ENCODE peak calls at places on chromosome 13, in four cellular contexts. One of them, this sample, is unnamed.

GRCh38 chr13:33016414-33017409 is at the start of gene KL:
- DNase-seq in skeletal muscle cell: no peak
- DNase-seq in A172: no peak
- DNase-seq in left lung: peak; percentile 46
- DNase-seq in this sample: no peak

GRCh38 chr13:95184317-95184716 is 116.9 kb downstream of the ABCC4 start:
- DNase-seq in skeletal muscle cell: no peak
- DNase-seq in A172: no peak
- DNase-seq in left lung: no peak
- DNase-seq in this sample: no peak

GRCh38 chr13:98182589-98182988 is 5.5 kb upstream of the RNF113B start:
- DNase-seq in skeletal muscle cell: no peak
- DNase-seq in A172: no peak
- DNase-seq in left lung: no peak
- DNase-seq in this sample: no peak

GRCh38 chr13:100710176-100710575 is 35.6 kb upstream of the TMTC4 start:
- DNase-seq in skeletal muscle cell: no peak
- DNase-seq in A172: no peak
- DNase-seq in left lung: no peak
- DNase-seq in this sample: no peak

GRCh38 chr13:31105020-31105800 is 56.5 kb downstream of the HSPH1 start:
- DNase-seq in skeletal muscle cell: no peak
- DNase-seq in A172: no peak
- DNase-seq in left lung: no peak
- DNase-seq in this sample: no peak

GRCh38 chr13:71685072-71685471 is 181.9 kb downstream of the DACH1 start:
- DNase-seq in skeletal muscle cell: no peak
- DNase-seq in A172: no peak
- DNase-seq in left lung: no peak
- DNase-seq in this sample: no peak

GRCh38 chr13:89812856-89813255 is 1534.6 kb upstream of the MIR17HG start:
- DNase-seq in skeletal muscle cell: no peak
- DNase-seq in A172: no peak
- DNase-seq in left lung: no peak
- DNase-seq in this sample: no peak

GRCh38 chr13:59086147-59086546 is 1077.6 kb downstream of the DIAPH3 start:
- DNase-seq in skeletal muscle cell: peak; percentile 25
- DNase-seq in A172: peak; percentile 88
- DNase-seq in left lung: no peak
- DNase-seq in this sample: no peak

GRCh38 chr13:36345438-36346221 is 564 bp downstream of the SPART start:
- DNase-seq in skeletal muscle cell: peak; percentile 74
- DNase-seq in A172: peak; percentile 63
- DNase-seq in left lung: peak; percentile 79
- DNase-seq in this sample: peak; percentile 69

GRCh38 chr13:113882266-113882627 is 18.4 kb upstream of the GAS6 start:
- DNase-seq in skeletal muscle cell: no peak
- DNase-seq in A172: no peak
- DNase-seq in left lung: no peak
- DNase-seq in this sample: no peak

GRCh38 chr13:98520674-98521449 is 56.0 kb downstream of the STK24 start:
- DNase-seq in skeletal muscle cell: no peak
- DNase-seq in A172: no peak
- DNase-seq in left lung: no peak
- DNase-seq in this sample: no peak